ENCODE peak calls at places on chromosome 2, in seven cellular contexts. J, I, B, N, T, U and V are unnamed samples.
A peak's percentile ranks its signal among the peaks of the same experiment; 100 is the strongest.

GRCh38 chr2:215695876-215696275 is 260.0 kb upstream of the FN1 start:
- DNase-seq in J (no peak), I (no peak), B (no peak), N (no peak), T (peak; percentile 26), U (no peak), V (no peak)

GRCh38 chr2:97718051-97718882 is 4.9 kb downstream of the ZAP70 start:
- DNase-seq in J (no peak), I (no peak), B (no peak), N (no peak), T (no peak), U (no peak), V (no peak)

GRCh38 chr2:23397483-23397882 is 12.5 kb downstream of the KLHL29 start:
- DNase-seq in J (no peak), I (peak; percentile 9), B (no peak), N (no peak), T (no peak), U (no peak), V (no peak)

GRCh38 chr2:26572589-26572988 is 68.6 kb downstream of the CIB4 start:
- DNase-seq in J (no peak), I (no peak), B (no peak), N (no peak), T (no peak), U (no peak), V (no peak)

GRCh38 chr2:59301466-59302402 is 1060.6 kb upstream of the FANCL start:
- DNase-seq in J (peak; percentile 14), I (peak; percentile 66), B (peak; percentile 70), N (peak; percentile 45), T (peak; percentile 81), U (peak; percentile 16), V (no peak)

GRCh38 chr2:1740714-1741584 is 3.4 kb downstream of the PXDN start:
- DNase-seq in J (no peak), I (no peak), B (no peak), N (no peak), T (no peak), U (no peak), V (no peak)

GRCh38 chr2:46135936-46136335 is 161.3 kb upstream of the EPAS1 start:
- DNase-seq in J (no peak), I (no peak), B (no peak), N (no peak), T (peak; percentile 6), U (no peak), V (no peak)

GRCh38 chr2:233976690-233977294 is 59.6 kb downstream of the TRPM8 start:
- DNase-seq in J (peak; percentile 64), I (peak; percentile 49), B (peak; percentile 73), N (peak; percentile 32), T (peak; percentile 75), U (no peak), V (peak; percentile 52)

GRCh38 chr2:14634223-14634884 is 1.8 kb downstream of the LRATD1 start:
- DNase-seq in J (no peak), I (peak; percentile 72), B (no peak), N (no peak), T (peak; percentile 92), U (peak; percentile 71), V (no peak)

GRCh38 chr2:210502997-210503621 is 26.6 kb upstream of the LANCL1 start:
- DNase-seq in J (peak; percentile 30), I (peak; percentile 40), B (peak; percentile 16), N (peak; percentile 14), T (peak; percentile 69), U (peak; percentile 39), V (peak; percentile 9)

GRCh38 chr2:106991866-106992265 is 105.9 kb upstream of the ST6GAL2 start:
- DNase-seq in J (no peak), I (no peak), B (no peak), N (no peak), T (peak; percentile 32), U (no peak), V (no peak)

GRCh38 chr2:62381672-62382071 is 124.3 kb downstream of the TMEM17 start:
- DNase-seq in J (no peak), I (no peak), B (no peak), N (no peak), T (no peak), U (no peak), V (no peak)

GRCh38 chr2:46229134-46230063 is 67.8 kb upstream of the EPAS1 start:
- DNase-seq in J (no peak), I (no peak), B (no peak), N (no peak), T (no peak), U (no peak), V (no peak)

GRCh38 chr2:169776483-169776802 is 22.2 kb upstream of the SSB start:
- DNase-seq in J (no peak), I (no peak), B (no peak), N (no peak), T (no peak), U (no peak), V (no peak)

GRCh38 chr2:6999161-6999877 is 82.1 kb downstream of the RNF144A start:
- DNase-seq in J (no peak), I (no peak), B (no peak), N (no peak), T (no peak), U (no peak), V (no peak)

GRCh38 chr2:96907405-96908041 is 37.6 kb upstream of the SEMA4C start:
- DNase-seq in J (no peak), I (no peak), B (no peak), N (no peak), T (peak; percentile 62), U (no peak), V (peak; percentile 61)

GRCh38 chr2:204258900-204259299 is 286.4 kb upstream of the PARD3B start:
- DNase-seq in J (no peak), I (no peak), B (no peak), N (no peak), T (no peak), U (no peak), V (no peak)

GRCh38 chr2:120237491-120237902 is 14.3 kb upstream of the TMEM185B start:
- DNase-seq in J (no peak), I (no peak), B (peak; percentile 39), N (no peak), T (peak; percentile 89), U (no peak), V (no peak)

GRCh38 chr2:112204411-112204810 is 50.4 kb downstream of the ZC3H8 start:
- DNase-seq in J (no peak), I (peak; percentile 25), B (no peak), N (no peak), T (peak; percentile 46), U (no peak), V (no peak)

GRCh38 chr2:101858246-101858645 is 133.5 kb upstream of the IL1R2 start:
- DNase-seq in J (no peak), I (no peak), B (no peak), N (no peak), T (peak; percentile 12), U (no peak), V (no peak)

GRCh38 chr2:12728221-12728777 is 11.6 kb downstream of the TRIB2 start:
- DNase-seq in J (no peak), I (no peak), B (no peak), N (no peak), T (no peak), U (no peak), V (no peak)

GRCh38 chr2:70123051-70123828 is 36.0 kb downstream of the PCBP1 start:
- DNase-seq in J (no peak), I (no peak), B (no peak), N (no peak), T (peak; percentile 67), U (no peak), V (no peak)

GRCh38 chr2:18077211-18077610 is 198.7 kb downstream of the KCNS3 start:
- DNase-seq in J (no peak), I (no peak), B (no peak), N (no peak), T (no peak), U (no peak), V (no peak)

GRCh38 chr2:189308056-189308790 is 128.7 kb upstream of the COL5A2 start:
- DNase-seq in J (no peak), I (no peak), B (no peak), N (no peak), T (no peak), U (no peak), V (no peak)

GRCh38 chr2:1788478-1788959 is 44.2 kb upstream of the PXDN start:
- DNase-seq in J (no peak), I (no peak), B (no peak), N (no peak), T (no peak), U (no peak), V (no peak)

GRCh38 chr2:119689218-119689617 is 10.2 kb downstream of the TMEM177 start:
- DNase-seq in J (no peak), I (no peak), B (no peak), N (no peak), T (no peak), U (no peak), V (no peak)

GRCh38 chr2:18912225-18912888 is 323.0 kb upstream of the NT5C1B start:
- DNase-seq in J (no peak), I (no peak), B (no peak), N (no peak), T (no peak), U (no peak), V (no peak)

GRCh38 chr2:127453392-127454171 is 35.4 kb downstream of the PROC start:
- DNase-seq in J (peak; percentile 59), I (no peak), B (no peak), N (no peak), T (no peak), U (no peak), V (no peak)

GRCh38 chr2:43224131-43224570 is 2.3 kb downstream of the ZFP36L2 start:
- DNase-seq in J (no peak), I (no peak), B (no peak), N (no peak), T (peak; percentile 80), U (no peak), V (no peak)

GRCh38 chr2:26989156-26989555 is 18.7 kb downstream of the MAPRE3 start:
- DNase-seq in J (no peak), I (no peak), B (no peak), N (no peak), T (peak; percentile 60), U (no peak), V (no peak)

GRCh38 chr2:71001592-71002570 is 7.2 kb upstream of the TEX261 start:
- DNase-seq in J (peak; percentile 7), I (no peak), B (no peak), N (no peak), T (no peak), U (no peak), V (no peak)

GRCh38 chr2:236106761-236107160 is 61.4 kb downstream of the GBX2 start:
- DNase-seq in J (no peak), I (no peak), B (no peak), N (no peak), T (no peak), U (no peak), V (no peak)

GRCh38 chr2:20326163-20326780 is 24.4 kb downstream of the PUM2 start:
- DNase-seq in J (peak; percentile 26), I (peak; percentile 61), B (peak; percentile 27), N (peak; percentile 5), T (peak; percentile 79), U (peak; percentile 10), V (no peak)